ENCODE peak calls at places on chromosome 20, in seven cellular contexts. V is substantia nigra; J is mesothelial cell of epicardium; Q is left colon; Y is non-pigmented ciliary epithelial cell; U is mucosa of gallbladder; D is stimulated activated CD8-positive, alpha-beta memory T cell treated with anti-CD3 and anti-CD28 coated beads, Interleukin-7, amount 100 ng/mL, for 48 hours. G is an unnamed sample.

GRCh38 chr20:59299961-59300340 is 460 bp upstream of the EDN3 start:
- DNase-seq in V (no peak), J (no peak), Q (peak), Y (no peak), U (peak), D (no peak), G (no peak)

GRCh38 chr20:51586005-51586440 is 43.5 kb upstream of the NFATC2 start:
- DNase-seq in V (no peak), J (no peak), Q (no peak), Y (peak), U (no peak), D (no peak), G (no peak)

GRCh38 chr20:34891166-34892062 is 15.0 kb downstream of the ACSS2 start:
- DNase-seq in V (no peak), J (no peak), Q (no peak), Y (no peak), U (no peak), D (no peak), G (no peak)

GRCh38 chr20:51019598-51020592 is 3.0 kb downstream of the KCNG1 start:
- DNase-seq in V (no peak), J (no peak), Q (no peak), Y (no peak), U (no peak), D (no peak), G (no peak)

GRCh38 chr20:10798811-10799210 is 125.0 kb upstream of the JAG1 start:
- DNase-seq in V (no peak), J (no peak), Q (no peak), Y (no peak), U (no peak), D (no peak), G (no peak)

GRCh38 chr20:58613061-58613854 is 37.8 kb upstream of the STX16 start:
- DNase-seq in V (no peak), J (no peak), Q (no peak), Y (no peak), U (no peak), D (no peak), G (no peak)

GRCh38 chr20:63957690-63958441 is 1.6 kb upstream of the UCKL1 start:
- DNase-seq in V (no peak), J (no peak), Q (peak), Y (no peak), U (no peak), D (no peak), G (no peak)

GRCh38 chr20:1368448-1369199 is 24.2 kb downstream of the FKBP1A start:
- DNase-seq in V (no peak), J (no peak), Q (no peak), Y (peak), U (no peak), D (no peak), G (no peak)

GRCh38 chr20:1375515-1375914 is 17.3 kb downstream of the FKBP1A start:
- DNase-seq in V (no peak), J (no peak), Q (no peak), Y (peak), U (no peak), D (no peak), G (no peak)

GRCh38 chr20:62274332-62275262 is 28.2 kb upstream of the ADRM1 start:
- DNase-seq in V (no peak), J (no peak), Q (no peak), Y (no peak), U (no peak), D (no peak), G (peak)

GRCh38 chr20:54680872-54681297 is 205.5 kb downstream of the DOK5 start:
- DNase-seq in V (no peak), J (peak), Q (no peak), Y (peak), U (no peak), D (no peak), G (no peak)

GRCh38 chr20:58623579-58624473 is 27.3 kb upstream of the STX16 start:
- DNase-seq in V (peak), J (peak), Q (peak), Y (peak), U (peak), D (no peak), G (no peak)

GRCh38 chr20:1825492-1825891 is 69.7 kb upstream of the SIRPA start:
- DNase-seq in V (no peak), J (no peak), Q (no peak), Y (no peak), U (no peak), D (no peak), G (no peak)

GRCh38 chr20:32474717-32474966 is 110.5 kb downstream of the NOL4L start:
- DNase-seq in V (no peak), J (no peak), Q (no peak), Y (no peak), U (no peak), D (no peak), G (no peak)

GRCh38 chr20:57109151-57109953 is 157.1 kb downstream of the BMP7 start:
- DNase-seq in V (no peak), J (no peak), Q (no peak), Y (no peak), U (no peak), D (no peak), G (no peak)